ENCODE peak calls at places on chromosomes 11 and 22, in ten cellular contexts. One of them, this sample, is unnamed.

GRCh38 chr11:48013269-48013901 is 33.0 kb downstream of the PTPRJ start:
- DNase-seq in mesothelial cell of epicardium: no peak
- DNase-seq in GM12878: no peak
- DNase-seq in NCI-H2107: no peak
- DNase-seq in stimulated activated CD8-positive, alpha-beta memory T cell treated with anti-CD3 and anti-CD28 coated beads, Interleukin-7, amount 100 ng/mL, for 24 hours: no peak
- DNase-seq in posterior vena cava: peak
- DNase-seq in naive thymus-derived CD8-positive, alpha-beta T cell: no peak
- DNase-seq in heart right ventricle: no peak
- DNase-seq in activated T-helper 9 cell treated with anti-CD3 and anti-CD28 coated beads, Interleukin-2, amount 50 U/mL, for 16 hours: peak
- DNase-seq in non-pigmented ciliary epithelial cell: no peak
- DNase-seq in this sample: no peak

GRCh38 chr22:35043251-35043931 is 22.6 kb upstream of the ISX start:
- DNase-seq in mesothelial cell of epicardium: no peak
- DNase-seq in GM12878: no peak
- DNase-seq in NCI-H2107: no peak
- DNase-seq in stimulated activated CD8-positive, alpha-beta memory T cell treated with anti-CD3 and anti-CD28 coated beads, Interleukin-7, amount 100 ng/mL, for 24 hours: no peak
- DNase-seq in posterior vena cava: no peak
- DNase-seq in naive thymus-derived CD8-positive, alpha-beta T cell: no peak
- DNase-seq in heart right ventricle: no peak
- DNase-seq in activated T-helper 9 cell treated with anti-CD3 and anti-CD28 coated beads, Interleukin-2, amount 50 U/mL, for 16 hours: no peak
- DNase-seq in non-pigmented ciliary epithelial cell: no peak
- DNase-seq in this sample: no peak

GRCh38 chr11:2467695-2468055 is 22.9 kb downstream of the KCNQ1 start:
- DNase-seq in mesothelial cell of epicardium: no peak
- DNase-seq in GM12878: no peak
- DNase-seq in NCI-H2107: no peak
- DNase-seq in stimulated activated CD8-positive, alpha-beta memory T cell treated with anti-CD3 and anti-CD28 coated beads, Interleukin-7, amount 100 ng/mL, for 24 hours: no peak
- DNase-seq in posterior vena cava: peak
- DNase-seq in naive thymus-derived CD8-positive, alpha-beta T cell: no peak
- DNase-seq in heart right ventricle: no peak
- DNase-seq in activated T-helper 9 cell treated with anti-CD3 and anti-CD28 coated beads, Interleukin-2, amount 50 U/mL, for 16 hours: no peak
- DNase-seq in non-pigmented ciliary epithelial cell: no peak
- DNase-seq in this sample: no peak

GRCh38 chr11:129973068-129973467 is 29.6 kb downstream of the PRDM10 start:
- DNase-seq in mesothelial cell of epicardium: no peak
- DNase-seq in GM12878: no peak
- DNase-seq in NCI-H2107: no peak
- DNase-seq in stimulated activated CD8-positive, alpha-beta memory T cell treated with anti-CD3 and anti-CD28 coated beads, Interleukin-7, amount 100 ng/mL, for 24 hours: no peak
- DNase-seq in posterior vena cava: no peak
- DNase-seq in naive thymus-derived CD8-positive, alpha-beta T cell: no peak
- DNase-seq in heart right ventricle: no peak
- DNase-seq in activated T-helper 9 cell treated with anti-CD3 and anti-CD28 coated beads, Interleukin-2, amount 50 U/mL, for 16 hours: no peak
- DNase-seq in non-pigmented ciliary epithelial cell: no peak
- DNase-seq in this sample: no peak

GRCh38 chr11:104410336-104410735 is 246.4 kb upstream of the PDGFD start:
- DNase-seq in mesothelial cell of epicardium: no peak
- DNase-seq in GM12878: no peak
- DNase-seq in NCI-H2107: no peak
- DNase-seq in stimulated activated CD8-positive, alpha-beta memory T cell treated with anti-CD3 and anti-CD28 coated beads, Interleukin-7, amount 100 ng/mL, for 24 hours: no peak
- DNase-seq in posterior vena cava: no peak
- DNase-seq in naive thymus-derived CD8-positive, alpha-beta T cell: no peak
- DNase-seq in heart right ventricle: no peak
- DNase-seq in activated T-helper 9 cell treated with anti-CD3 and anti-CD28 coated beads, Interleukin-2, amount 50 U/mL, for 16 hours: no peak
- DNase-seq in non-pigmented ciliary epithelial cell: no peak
- DNase-seq in this sample: no peak

GRCh38 chr11:75399344-75400109 is at the start of gene RPS3:
- DNase-seq in mesothelial cell of epicardium: peak
- DNase-seq in GM12878: peak
- DNase-seq in NCI-H2107: peak
- DNase-seq in stimulated activated CD8-positive, alpha-beta memory T cell treated with anti-CD3 and anti-CD28 coated beads, Interleukin-7, amount 100 ng/mL, for 24 hours: peak
- DNase-seq in posterior vena cava: peak
- DNase-seq in naive thymus-derived CD8-positive, alpha-beta T cell: peak
- DNase-seq in heart right ventricle: peak
- DNase-seq in activated T-helper 9 cell treated with anti-CD3 and anti-CD28 coated beads, Interleukin-2, amount 50 U/mL, for 16 hours: peak
- DNase-seq in non-pigmented ciliary epithelial cell: peak
- DNase-seq in this sample: peak

GRCh38 chr11:104104664-104105063 is 59.3 kb downstream of the PDGFD start:
- DNase-seq in mesothelial cell of epicardium: no peak
- DNase-seq in GM12878: no peak
- DNase-seq in NCI-H2107: no peak
- DNase-seq in stimulated activated CD8-positive, alpha-beta memory T cell treated with anti-CD3 and anti-CD28 coated beads, Interleukin-7, amount 100 ng/mL, for 24 hours: no peak
- DNase-seq in posterior vena cava: no peak
- DNase-seq in naive thymus-derived CD8-positive, alpha-beta T cell: no peak
- DNase-seq in heart right ventricle: no peak
- DNase-seq in activated T-helper 9 cell treated with anti-CD3 and anti-CD28 coated beads, Interleukin-2, amount 50 U/mL, for 16 hours: no peak
- DNase-seq in non-pigmented ciliary epithelial cell: no peak
- DNase-seq in this sample: no peak

GRCh38 chr11:112221263-112221835 is 4.9 kb upstream of the PTS start:
- DNase-seq in mesothelial cell of epicardium: no peak
- DNase-seq in GM12878: no peak
- DNase-seq in NCI-H2107: no peak
- DNase-seq in stimulated activated CD8-positive, alpha-beta memory T cell treated with anti-CD3 and anti-CD28 coated beads, Interleukin-7, amount 100 ng/mL, for 24 hours: no peak
- DNase-seq in posterior vena cava: no peak
- DNase-seq in naive thymus-derived CD8-positive, alpha-beta T cell: no peak
- DNase-seq in heart right ventricle: no peak
- DNase-seq in activated T-helper 9 cell treated with anti-CD3 and anti-CD28 coated beads, Interleukin-2, amount 50 U/mL, for 16 hours: no peak
- DNase-seq in non-pigmented ciliary epithelial cell: no peak
- DNase-seq in this sample: no peak

This sample was measured in stimulated activated naive CD4-positive, alpha-beta T cell.